ENCODE peak calls at places on chromosomes 2 and 18, in eight cellular contexts. One of them, this sample, is unnamed.

GRCh38 chr2:226618544-226618874 is 181.1 kb downstream of the IRS1 start:
- DNase-seq in endothelial cell of umbilical vein: no peak
- DNase-seq in GM12878: no peak
- DNase-seq in HCT116: no peak
- DNase-seq in SK-N-SH: no peak
- DNase-seq in H1: no peak
- DNase-seq in HepG2: no peak
- DNase-seq in K562: no peak
- DNase-seq in this sample: no peak

GRCh38 chr2:230821991-230822520 is 42.7 kb upstream of the ITM2C start:
- DNase-seq in endothelial cell of umbilical vein: no peak
- DNase-seq in GM12878: no peak
- DNase-seq in HCT116: no peak
- DNase-seq in SK-N-SH: no peak
- DNase-seq in H1: no peak
- DNase-seq in HepG2: no peak
- DNase-seq in K562: no peak
- DNase-seq in this sample: no peak

GRCh38 chr2:37776487-37776886 is 105.0 kb upstream of the CDC42EP3 start:
- DNase-seq in endothelial cell of umbilical vein: peak; percentile 58
- DNase-seq in GM12878: no peak
- DNase-seq in HCT116: peak; percentile 12
- DNase-seq in SK-N-SH: no peak
- DNase-seq in H1: no peak
- DNase-seq in HepG2: no peak
- DNase-seq in K562: no peak
- DNase-seq in this sample: no peak

GRCh38 chr2:172549131-172549530 is 6.8 kb upstream of the PDK1 start:
- DNase-seq in endothelial cell of umbilical vein: no peak
- DNase-seq in GM12878: no peak
- DNase-seq in HCT116: no peak
- DNase-seq in SK-N-SH: no peak
- DNase-seq in H1: no peak
- DNase-seq in HepG2: no peak
- DNase-seq in K562: no peak
- DNase-seq in this sample: no peak

GRCh38 chr2:190537765-190538164 is 3.2 kb upstream of the NEMP2 start:
- DNase-seq in endothelial cell of umbilical vein: no peak
- DNase-seq in GM12878: no peak
- DNase-seq in HCT116: no peak
- DNase-seq in SK-N-SH: no peak
- DNase-seq in H1: no peak
- DNase-seq in HepG2: peak; percentile 46
- DNase-seq in K562: no peak
- DNase-seq in this sample: peak; percentile 37

GRCh38 chr2:222120933-222121332 is 177.9 kb downstream of the PAX3 start:
- DNase-seq in endothelial cell of umbilical vein: no peak
- DNase-seq in GM12878: no peak
- DNase-seq in HCT116: no peak
- DNase-seq in SK-N-SH: no peak
- DNase-seq in H1: no peak
- DNase-seq in HepG2: no peak
- DNase-seq in K562: no peak
- DNase-seq in this sample: peak; percentile 91

GRCh38 chr2:171728989-171729951 is 42.0 kb downstream of the DYNC1I2 start:
- DNase-seq in endothelial cell of umbilical vein: no peak
- DNase-seq in GM12878: no peak
- DNase-seq in HCT116: no peak
- DNase-seq in SK-N-SH: no peak
- DNase-seq in H1: no peak
- DNase-seq in HepG2: peak; percentile 88
- DNase-seq in K562: no peak
- DNase-seq in this sample: no peak

GRCh38 chr2:41234093-41234492 is 782.2 kb upstream of the SLC8A1 start:
- DNase-seq in endothelial cell of umbilical vein: no peak
- DNase-seq in GM12878: no peak
- DNase-seq in HCT116: no peak
- DNase-seq in SK-N-SH: no peak
- DNase-seq in H1: no peak
- DNase-seq in HepG2: no peak
- DNase-seq in K562: no peak
- DNase-seq in this sample: no peak

GRCh38 chr18:70377857-70378701 is 89.2 kb downstream of the SOCS6 start:
- DNase-seq in endothelial cell of umbilical vein: no peak
- DNase-seq in GM12878: no peak
- DNase-seq in HCT116: no peak
- DNase-seq in SK-N-SH: no peak
- DNase-seq in H1: no peak
- DNase-seq in HepG2: peak; percentile 83
- DNase-seq in K562: peak; percentile 46
- DNase-seq in this sample: no peak

GRCh38 chr2:232134939-232135338 is 173.4 kb downstream of the DIS3L2 start:
- DNase-seq in endothelial cell of umbilical vein: no peak
- DNase-seq in GM12878: no peak
- DNase-seq in HCT116: no peak
- DNase-seq in SK-N-SH: no peak
- DNase-seq in H1: no peak
- DNase-seq in HepG2: no peak
- DNase-seq in K562: no peak
- DNase-seq in this sample: no peak

GRCh38 chr18:11511434-11512095 is 97.8 kb upstream of the SLC35G4 start:
- DNase-seq in endothelial cell of umbilical vein: no peak
- DNase-seq in GM12878: peak; percentile 39
- DNase-seq in HCT116: no peak
- DNase-seq in SK-N-SH: no peak
- DNase-seq in H1: no peak
- DNase-seq in HepG2: no peak
- DNase-seq in K562: no peak
- DNase-seq in this sample: no peak

GRCh38 chr2:74441690-74442482 is at the start of gene RTKN:
- DNase-seq in endothelial cell of umbilical vein: no peak
- DNase-seq in GM12878: no peak
- DNase-seq in HCT116: peak; percentile 82
- DNase-seq in SK-N-SH: no peak
- DNase-seq in H1: peak; percentile 94
- DNase-seq in HepG2: peak; percentile 96
- DNase-seq in K562: no peak
- DNase-seq in this sample: no peak

GRCh38 chr2:173204316-173204715 is 128.7 kb downstream of the MAP3K20 start:
- DNase-seq in endothelial cell of umbilical vein: peak; percentile 81
- DNase-seq in GM12878: no peak
- DNase-seq in HCT116: no peak
- DNase-seq in SK-N-SH: peak; percentile 43
- DNase-seq in H1: no peak
- DNase-seq in HepG2: no peak
- DNase-seq in K562: no peak
- DNase-seq in this sample: no peak

GRCh38 chr2:204172074-204172600 is 235.6 kb downstream of the ICOS start:
- DNase-seq in endothelial cell of umbilical vein: no peak
- DNase-seq in GM12878: no peak
- DNase-seq in HCT116: no peak
- DNase-seq in SK-N-SH: no peak
- DNase-seq in H1: no peak
- DNase-seq in HepG2: no peak
- DNase-seq in K562: no peak
- DNase-seq in this sample: no peak

GRCh38 chr2:203579131-203579643 is 44.1 kb upstream of the RAPH1 start:
- DNase-seq in endothelial cell of umbilical vein: no peak
- DNase-seq in GM12878: peak; percentile 63
- DNase-seq in HCT116: peak; percentile 93
- DNase-seq in SK-N-SH: no peak
- DNase-seq in H1: no peak
- DNase-seq in HepG2: no peak
- DNase-seq in K562: no peak
- DNase-seq in this sample: no peak

GRCh38 chr2:114550364-114550763 is 107.9 kb downstream of the DPP10 start:
- DNase-seq in endothelial cell of umbilical vein: no peak
- DNase-seq in GM12878: no peak
- DNase-seq in HCT116: no peak
- DNase-seq in SK-N-SH: no peak
- DNase-seq in H1: no peak
- DNase-seq in HepG2: peak; percentile 70
- DNase-seq in K562: no peak
- DNase-seq in this sample: no peak

GRCh38 chr18:79916546-79917350 is 34.7 kb downstream of the SLC66A2 start:
- DNase-seq in endothelial cell of umbilical vein: no peak
- DNase-seq in GM12878: no peak
- DNase-seq in HCT116: no peak
- DNase-seq in SK-N-SH: no peak
- DNase-seq in H1: peak; percentile 40
- DNase-seq in HepG2: no peak
- DNase-seq in K562: no peak
- DNase-seq in this sample: no peak

DNA sequence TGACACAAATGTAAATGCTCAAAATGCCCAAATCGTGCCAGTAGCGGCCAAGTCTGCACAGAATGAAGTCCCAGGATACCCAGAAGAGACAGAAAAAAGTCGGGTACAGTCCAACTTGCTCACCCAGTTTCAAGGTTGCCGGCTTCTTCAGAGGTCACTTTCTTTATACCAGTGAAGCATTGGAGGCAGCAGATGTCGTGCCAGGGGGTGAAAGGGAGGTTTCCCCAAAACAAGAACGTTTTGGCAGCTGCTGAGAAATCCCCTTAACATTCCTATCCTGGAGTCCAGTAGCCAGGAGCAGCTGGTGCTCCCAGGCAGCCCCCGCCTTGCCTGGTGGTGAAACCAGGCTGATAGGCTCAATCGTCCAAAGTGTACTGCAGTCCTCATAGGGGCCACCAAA is 58.1 kb upstream of the MCFD2 start:
- DNase-seq in endothelial cell of umbilical vein: no peak
- DNase-seq in GM12878: no peak
- DNase-seq in HCT116: no peak
- DNase-seq in SK-N-SH: no peak
- DNase-seq in H1: no peak
- DNase-seq in HepG2: no peak
- DNase-seq in K562: no peak
- DNase-seq in this sample: no peak
- H3K9ac ChIP-seq in endothelial cell of umbilical vein: no peak overlapping the region
- H3K9ac ChIP-seq in GM12878: no peak overlapping the region
- H3K9ac ChIP-seq in HCT116: no peak overlapping the region
- H3K9ac ChIP-seq in SK-N-SH: no peak overlapping the region
- H3K9ac ChIP-seq in H1: no peak overlapping the region
- H3K9ac ChIP-seq in HepG2: no peak overlapping the region
- H3K9ac ChIP-seq in K562: no peak overlapping the region
- H3K9ac ChIP-seq in this sample: no peak overlapping the region

GRCh38 chr18:62744076-62744705 is 28.9 kb downstream of the PHLPP1 start:
- DNase-seq in endothelial cell of umbilical vein: no peak
- DNase-seq in GM12878: no peak
- DNase-seq in HCT116: no peak
- DNase-seq in SK-N-SH: no peak
- DNase-seq in H1: no peak
- DNase-seq in HepG2: peak; percentile 33
- DNase-seq in K562: no peak
- DNase-seq in this sample: no peak

GRCh38 chr18:62738638-62739037 is 23.3 kb downstream of the PHLPP1 start:
- DNase-seq in endothelial cell of umbilical vein: no peak
- DNase-seq in GM12878: no peak
- DNase-seq in HCT116: no peak
- DNase-seq in SK-N-SH: no peak
- DNase-seq in H1: no peak
- DNase-seq in HepG2: no peak
- DNase-seq in K562: no peak
- DNase-seq in this sample: no peak

GRCh38 chr18:62739911-62740310 is 24.6 kb downstream of the PHLPP1 start:
- DNase-seq in endothelial cell of umbilical vein: no peak
- DNase-seq in GM12878: no peak
- DNase-seq in HCT116: no peak
- DNase-seq in SK-N-SH: no peak
- DNase-seq in H1: no peak
- DNase-seq in HepG2: no peak
- DNase-seq in K562: no peak
- DNase-seq in this sample: no peak

GRCh38 chr18:62741584-62741983 is 26.2 kb downstream of the PHLPP1 start:
- DNase-seq in endothelial cell of umbilical vein: no peak
- DNase-seq in GM12878: no peak
- DNase-seq in HCT116: no peak
- DNase-seq in SK-N-SH: no peak
- DNase-seq in H1: no peak
- DNase-seq in HepG2: peak; percentile 50
- DNase-seq in K562: no peak
- DNase-seq in this sample: no peak

GRCh38 chr18:62741118-62741566 is 25.8 kb downstream of the PHLPP1 start:
- DNase-seq in endothelial cell of umbilical vein: peak; percentile 47
- DNase-seq in GM12878: no peak
- DNase-seq in HCT116: peak; percentile 91
- DNase-seq in SK-N-SH: no peak
- DNase-seq in H1: no peak
- DNase-seq in HepG2: peak; percentile 93
- DNase-seq in K562: peak; percentile 11
- DNase-seq in this sample: peak; percentile 57
- H3K27ac ChIP-seq in endothelial cell of umbilical vein: no peak overlapping the region
- H3K27ac ChIP-seq in GM12878: no peak overlapping the region
- H3K27ac ChIP-seq in HCT116: peak overlapping the region; percentile 67
- H3K27ac ChIP-seq in SK-N-SH: no peak overlapping the region
- H3K27ac ChIP-seq in H1: no peak overlapping the region
- H3K27ac ChIP-seq in HepG2: peak overlapping the region; percentile 92
- H3K27ac ChIP-seq in K562: peak overlapping the region; percentile 48
- H3K27ac ChIP-seq in this sample: peak overlapping the region; percentile 58

GRCh38 chr2:45892236-45892701 is 240.8 kb downstream of the PRKCE start:
- DNase-seq in endothelial cell of umbilical vein: peak; percentile 8
- DNase-seq in GM12878: no peak
- DNase-seq in HCT116: no peak
- DNase-seq in SK-N-SH: no peak
- DNase-seq in H1: no peak
- DNase-seq in HepG2: no peak
- DNase-seq in K562: no peak
- DNase-seq in this sample: no peak
- TF ChIP-seq POLR2AphosphoS5 in endothelial cell of umbilical vein: no peak
- TF ChIP-seq POLR2AphosphoS5 in GM12878: no peak
- TF ChIP-seq POLR2AphosphoS5 in HCT116: no peak
- TF ChIP-seq POLR2AphosphoS5 in SK-N-SH: no peak
- TF ChIP-seq POLR2AphosphoS5 in H1: no peak
- TF ChIP-seq POLR2AphosphoS5 in HepG2: no peak
- TF ChIP-seq POLR2AphosphoS5 in K562: no peak
- TF ChIP-seq POLR2AphosphoS5 in this sample: no peak

DNA sequence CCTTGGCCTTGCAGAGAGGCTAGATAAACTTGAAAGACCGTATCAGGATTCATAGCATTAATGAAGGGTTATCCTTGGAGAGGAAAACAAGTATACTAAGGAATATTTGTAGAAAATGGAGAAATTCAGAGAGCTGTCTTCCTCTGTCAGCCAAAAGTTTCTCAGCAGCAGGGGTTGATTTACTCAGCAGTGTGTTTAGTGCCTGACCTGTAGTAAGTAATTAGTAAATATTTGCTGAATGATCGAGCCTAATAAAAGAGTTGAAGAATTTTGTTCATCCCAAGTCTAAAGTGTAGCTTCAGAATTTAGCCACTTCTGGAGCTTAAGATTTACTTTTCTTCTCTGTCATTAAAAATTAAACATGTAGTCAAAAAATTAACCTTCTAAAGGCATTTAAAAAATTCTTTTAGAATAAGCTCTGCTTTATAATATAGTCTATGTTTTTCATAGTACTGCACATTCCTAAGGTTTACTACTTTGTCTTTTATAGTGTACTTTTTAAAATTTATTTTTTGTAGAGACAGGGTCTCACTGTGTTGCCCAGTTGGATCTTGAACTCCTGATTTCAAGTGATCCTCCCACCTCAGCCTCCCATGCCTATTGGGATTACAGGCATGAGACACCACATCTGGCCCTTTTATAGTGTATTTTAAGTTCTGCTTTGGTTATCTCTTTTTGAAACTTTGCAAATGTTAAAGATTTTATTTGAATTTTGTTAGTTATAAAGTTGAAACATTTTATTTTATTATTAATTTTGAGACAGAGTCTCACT is 138.4 kb upstream of the MYO3B start:
- DNase-seq in endothelial cell of umbilical vein: no peak
- DNase-seq in GM12878: no peak
- DNase-seq in HCT116: no peak
- DNase-seq in SK-N-SH: no peak
- DNase-seq in H1: no peak
- DNase-seq in HepG2: no peak
- DNase-seq in K562: no peak
- DNase-seq in this sample: no peak
- H3K9ac ChIP-seq in endothelial cell of umbilical vein: no peak overlapping the region
- H3K9ac ChIP-seq in GM12878: no peak overlapping the region
- H3K9ac ChIP-seq in HCT116: no peak overlapping the region
- H3K9ac ChIP-seq in SK-N-SH: no peak overlapping the region
- H3K9ac ChIP-seq in H1: no peak overlapping the region
- H3K9ac ChIP-seq in HepG2: no peak overlapping the region
- H3K9ac ChIP-seq in K562: no peak overlapping the region
- H3K9ac ChIP-seq in this sample: no peak overlapping the region

This sample was measured in SK-N-MC.